ENCODE peak calls at places on chromosomes 4 and X, in six cellular contexts. L is progenitor cell of endocrine pancreas; R is AG09319; F is CD4-positive, alpha-beta T cell; V is neural crest cell; T is sigmoid colon. M is an unnamed sample.

GRCh38 chr4:71026086-71026485 is 32.6 kb downstream of the DCK start:
- DNase-seq in L (no peak), F (no peak), T (no peak), V (no peak), R (peak), M (no peak)

GRCh38 chrX:24759786-24760185 is 66.1 kb downstream of the POLA1 start:
- DNase-seq in V (no peak), F (no peak), R (no peak), L (no peak), T (no peak), M (no peak)

GRCh38 chrX:31449064-31449463 is 377.2 kb upstream of the FTHL17 start:
- DNase-seq in L (no peak), F (no peak), T (no peak), V (no peak), R (no peak), M (no peak)

GRCh38 chrX:119784747-119785446 is 6.5 kb downstream of the RPL39 start:
- DNase-seq in T (no peak), F (peak), L (no peak), V (peak), R (no peak), M (no peak)

GRCh38 chr4:6732441-6733357 is 16.7 kb downstream of the BLOC1S4 start:
- DNase-seq in L (no peak), V (no peak), R (peak), F (no peak), T (peak), M (peak)

GRCh38 chr4:185717018-185717726 is 94.8 kb downstream of the SORBS2 start:
- DNase-seq in F (no peak), T (no peak), R (no peak), L (no peak), V (no peak), M (no peak)

GRCh38 chr4:8662776-8663175 is 70.2 kb downstream of the CPZ start:
- DNase-seq in R (no peak), F (no peak), V (no peak), T (peak), L (no peak), M (peak)

GRCh38 chr4:4470208-4470607 is 71.6 kb downstream of the STX18 start:
- DNase-seq in L (no peak), F (no peak), R (no peak), V (no peak), T (no peak), M (no peak)

GRCh38 chrX:1390621-1391369 is 1.1 kb downstream of the SLC25A6 start:
- DNase-seq in V (no peak), R (no peak), F (no peak), T (peak), L (no peak), M (peak)

GRCh38 chr4:114036426-114036825 is 57.0 kb upstream of the ARSJ start:
- DNase-seq in R (no peak), V (no peak), T (no peak), F (no peak), L (no peak), M (no peak)

GRCh38 chrX:149512225-149512885 is 7.2 kb upstream of the IDS start:
- DNase-seq in F (peak), T (no peak), R (no peak), L (peak), V (peak), M (peak)
- TF ChIP-seq CTCF in F (peak), T (peak), R (peak), L (peak), V (peak), M (peak)

GRCh38 chr4:41507292-41507933 is 30.5 kb upstream of the LIMCH1 start:
- DNase-seq in F (no peak), V (no peak), R (no peak), T (no peak), L (no peak), M (no peak)
- TF ChIP-seq CTCF in F (no peak), V (no peak), R (no peak), T (no peak), L (no peak), M (no peak)

DNA sequence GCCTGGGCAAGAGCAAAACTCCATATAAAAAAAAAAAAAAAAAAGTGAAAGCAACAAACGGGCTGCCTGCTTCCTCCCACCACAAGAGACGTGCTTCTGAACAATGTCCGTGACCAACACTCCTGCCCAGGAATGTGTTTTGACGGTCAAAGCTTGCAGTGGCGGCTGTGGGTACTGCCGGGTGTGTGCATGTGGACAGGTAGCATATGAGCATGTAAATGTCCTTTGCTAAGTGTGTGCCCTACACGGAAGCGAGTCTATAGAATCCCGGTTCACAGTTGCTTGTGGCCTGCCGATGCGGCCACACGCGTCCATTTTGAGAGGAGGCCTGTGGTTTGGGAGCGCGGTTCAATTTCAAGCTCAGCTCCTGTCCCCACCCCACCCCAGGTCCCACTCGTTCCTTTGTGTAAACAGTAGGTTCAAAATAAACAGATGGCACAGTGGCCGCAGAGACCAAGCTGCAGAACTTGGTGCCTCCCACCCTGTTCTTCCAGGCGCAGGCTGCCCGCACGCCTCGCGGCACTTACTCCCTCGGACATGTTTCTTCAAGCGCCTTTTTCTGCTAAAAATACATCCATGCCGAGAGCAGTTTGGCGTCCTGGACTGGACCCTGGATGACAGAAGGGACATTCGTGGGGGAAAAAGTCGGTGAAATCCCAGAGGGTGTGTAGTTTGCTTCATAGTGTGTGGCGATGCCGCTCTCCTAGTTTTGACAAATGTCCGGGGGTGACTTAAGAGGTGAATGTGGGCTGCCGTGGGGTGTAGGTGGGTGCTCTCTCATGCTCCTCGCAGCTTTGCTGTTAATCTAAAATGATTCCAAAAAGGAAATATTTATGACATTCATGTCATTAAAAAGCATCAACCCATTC is 11.5 kb upstream of the NKX1-1 start:
- DNase-seq in L (no peak), T (peak), F (no peak), R (no peak), V (no peak), M (peak)
- TF ChIP-seq CTCF in L (peak), T (no peak), F (no peak), R (no peak), V (peak), M (no peak)

DNA sequence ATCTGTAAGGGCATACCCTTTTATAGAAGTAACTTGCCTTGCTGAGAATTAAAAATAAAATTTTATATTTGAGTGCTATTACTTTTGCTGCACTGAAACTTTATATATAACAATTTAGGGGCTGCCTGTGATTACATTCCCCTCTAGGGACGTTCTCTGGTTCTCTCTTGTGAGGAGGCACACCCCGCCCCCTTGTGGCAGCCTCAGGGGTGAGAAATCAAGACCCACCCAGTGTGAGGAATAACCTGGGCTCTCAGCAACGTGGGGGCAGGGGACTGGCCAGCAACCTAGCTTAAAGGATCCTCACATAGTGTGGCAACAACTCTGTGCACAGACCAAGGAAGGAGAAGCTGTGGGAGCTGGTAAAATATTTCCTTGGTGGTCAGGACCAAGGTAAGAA is 43.7 kb downstream of the MAGEA9 start:
- DNase-seq in V (peak), L (no peak), T (no peak), R (no peak), F (peak), M (no peak)
- TF ChIP-seq CTCF in V (peak), L (peak), T (no peak), R (peak), F (peak), M (peak)

DNA sequence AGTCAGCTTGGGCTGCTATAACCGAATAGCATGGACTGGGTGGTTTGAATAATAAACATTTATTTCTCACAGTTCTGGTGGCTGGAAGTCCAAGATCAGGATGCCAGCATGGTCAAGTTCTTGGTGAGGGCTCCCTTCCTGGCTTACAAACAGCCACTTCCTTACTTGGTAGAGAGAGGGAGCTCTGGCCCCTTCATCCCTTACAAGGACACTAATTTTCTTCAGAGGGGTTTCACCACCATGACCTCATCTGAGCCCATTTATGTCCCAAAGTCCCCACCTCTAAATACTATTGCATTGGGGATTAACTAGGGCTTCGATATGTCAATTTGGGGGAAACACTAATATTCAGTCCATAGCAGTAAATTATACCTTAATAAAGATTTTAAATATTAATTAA is 61.8 kb downstream of the CLNK start:
- DNase-seq in R (no peak), V (no peak), F (no peak), T (no peak), L (no peak), M (no peak)
- TF ChIP-seq CTCF in R (no peak), V (peak), F (no peak), T (no peak), L (peak), M (peak)

DNA sequence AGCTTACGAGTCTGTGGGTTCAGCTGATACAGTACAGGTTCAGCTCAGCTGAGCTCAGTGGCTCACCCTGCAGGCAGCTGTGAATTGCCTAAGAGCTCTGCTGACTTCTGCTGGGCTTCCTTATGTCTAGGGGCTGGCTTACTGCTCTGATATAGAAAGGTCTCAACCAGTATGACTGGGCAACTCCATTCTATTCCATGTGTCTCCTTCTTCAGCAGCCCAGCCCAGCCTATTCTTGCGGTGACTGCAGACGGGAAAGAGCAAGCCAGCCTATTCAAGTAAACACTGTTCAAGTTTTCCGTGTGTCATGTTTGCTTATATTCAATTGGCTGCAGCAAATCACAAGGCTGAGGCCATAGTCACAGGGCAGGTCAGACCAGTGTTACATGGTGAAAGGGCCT is 615.4 kb upstream of the ZFP42 start:
- DNase-seq in R (no peak), F (no peak), T (no peak), V (no peak), L (no peak), M (peak)
- TF ChIP-seq CTCF in R (peak), F (no peak), T (no peak), V (peak), L (peak), M (no peak)

M was measured in lower lobe of right lung.